ENCODE peak calls at places on chromosomes 16 and 17, in five cellular contexts. I is neuronal stem cell, T is H9, U is IMR-90, S is trophoblast cell. G is an unnamed sample.
A peak's percentile ranks its signal among the peaks of the same experiment; 100 is the strongest.

GRCh38 chr17:61816538-61816937 is 46.8 kb downstream of the BRIP1 start:
- DNase-seq in I (no peak), T (no peak), U (peak; percentile 62), S (peak; percentile 7), G (no peak)

GRCh38 chr17:78294776-78295175 is 63.3 kb downstream of the TMEM235 start:
- DNase-seq in I (no peak), T (no peak), U (peak; percentile 54), S (no peak), G (peak; percentile 38)

GRCh38 chr16:79618041-79618711 is 17.6 kb upstream of the MAF start:
- DNase-seq in I (no peak), T (no peak), U (no peak), S (no peak), G (no peak)

GRCh38 chr16:25690563-25691143 is 1.1 kb upstream of the HS3ST4 start:
- DNase-seq in I (no peak), T (no peak), U (no peak), S (no peak), G (no peak)

GRCh38 chr16:78499399-78499798 is 399.9 kb downstream of the WWOX start:
- DNase-seq in I (no peak), T (no peak), U (no peak), S (no peak), G (no peak)

GRCh38 chr17:35257080-35257701 is 14.3 kb downstream of the SLFN5 start:
- DNase-seq in I (no peak), T (no peak), U (peak; percentile 41), S (no peak), G (no peak)

GRCh38 chr17:73855933-73856332 is 211.7 kb upstream of the SDK2 start:
- DNase-seq in I (no peak), T (no peak), U (no peak), S (no peak), G (no peak)

GRCh38 chr17:67156269-67157199 is 88.5 kb downstream of the HELZ start:
- DNase-seq in I (no peak), T (no peak), U (peak; percentile 14), S (no peak), G (no peak)

GRCh38 chr17:81160306-81160705 is 5.0 kb upstream of the PVALEF start:
- DNase-seq in I (no peak), T (no peak), U (no peak), S (no peak), G (no peak)

GRCh38 chr17:82463881-82464566 is 5.5 kb downstream of the NARF start:
- DNase-seq in I (no peak), T (no peak), U (no peak), S (no peak), G (no peak)

GRCh38 chr17:73731733-73732132 is 87.5 kb upstream of the SDK2 start:
- DNase-seq in I (no peak), T (no peak), U (no peak), S (no peak), G (no peak)

GRCh38 chr16:14455577-14455976 is 174.5 kb downstream of the PARN start:
- DNase-seq in I (no peak), T (no peak), U (peak; percentile 73), S (peak; percentile 47), G (peak; percentile 33)

GRCh38 chr16:22007509-22008214 is at the start of gene MOSMO:
- DNase-seq in I (peak; percentile 51), T (peak; percentile 69), U (peak; percentile 63), S (peak; percentile 58), G (peak; percentile 78)

GRCh38 chr17:82358467-82359350 is at the start of gene TEX19:
- DNase-seq in I (no peak), T (peak; percentile 62), U (no peak), S (no peak), G (peak; percentile 40)

GRCh38 chr16:58471209-58471975 is 28.6 kb upstream of the NDRG4 start:
- DNase-seq in I (no peak), T (no peak), U (no peak), S (no peak), G (no peak)

GRCh38 chr17:13437966-13438779 is 163.6 kb downstream of the HS3ST3A1 start:
- DNase-seq in I (peak; percentile 75), T (no peak), U (no peak), S (no peak), G (peak; percentile 10)

GRCh38 chr17:83086197-83086880 is 6.9 kb downstream of the METRNL start:
- DNase-seq in I (no peak), T (no peak), U (peak; percentile 67), S (peak; percentile 54), G (no peak)

GRCh38 chr16:50712568-50712914 is 19.1 kb downstream of the NOD2 start:
- DNase-seq in I (no peak), T (no peak), U (peak; percentile 1), S (no peak), G (no peak)

GRCh38 chr17:68290268-68290954 is 516 bp downstream of the SLC16A6 start:
- DNase-seq in I (no peak), T (peak; percentile 65), U (no peak), S (peak; percentile 56), G (peak; percentile 36)

GRCh38 chr16:19659554-19659953 is 58.5 kb downstream of the KNOP1 start:
- DNase-seq in I (no peak), T (no peak), U (peak; percentile 8), S (no peak), G (no peak)

GRCh38 chr17:41812176-41813038 is at the start of gene FKBP10:
- DNase-seq in I (peak; percentile 96), T (peak; percentile 94), U (peak; percentile 92), S (peak; percentile 81), G (peak; percentile 95)

GRCh38 chr17:41813699-41814124 is 908 bp downstream of the FKBP10 start:
- DNase-seq in I (no peak), T (no peak), U (no peak), S (no peak), G (peak; percentile 27)

GRCh38 chr17:41814195-41814594 is 1.4 kb downstream of the FKBP10 start:
- DNase-seq in I (no peak), T (no peak), U (peak; percentile 36), S (no peak), G (peak; percentile 62)

GRCh38 chr17:41811549-41812175 is at the start of gene P3H4:
- DNase-seq in I (peak; percentile 80), T (peak; percentile 87), U (peak; percentile 80), S (peak; percentile 82), G (peak; percentile 84)

GRCh38 chr17:41813039-41813680 is 356 bp downstream of the FKBP10 start:
- DNase-seq in I (no peak), T (no peak), U (no peak), S (no peak), G (no peak)
- H3K14ac ChIP-seq in I (no peak overlapping the region), T (no peak overlapping the region), U (peak overlapping the region; percentile 100), S (peak overlapping the region; percentile 75), G (peak overlapping the region; percentile 94)

DNA sequence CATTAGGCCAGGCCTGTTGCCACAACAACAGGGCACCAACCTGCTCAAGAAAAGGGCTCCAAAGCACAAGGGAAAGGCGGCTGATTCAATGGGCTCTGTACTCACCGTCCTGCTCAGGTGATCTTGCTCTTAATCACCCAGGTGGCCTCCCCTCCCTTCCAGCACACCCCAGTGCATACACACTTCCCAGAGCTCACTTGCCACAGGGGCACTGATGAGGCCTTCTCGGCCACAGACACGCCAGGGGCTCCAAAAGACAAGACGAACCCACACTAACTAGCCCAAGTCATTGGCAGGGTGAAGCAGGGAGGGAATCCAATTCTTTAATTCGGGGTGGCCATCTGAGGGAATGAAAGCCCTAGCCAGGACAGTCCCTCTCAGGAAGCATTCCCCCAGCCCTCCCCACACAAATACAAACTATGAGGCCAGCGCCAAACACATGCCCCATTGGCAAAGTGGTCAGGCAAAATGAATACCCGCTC is 1.4 kb downstream of the MYO18A start:
- DNase-seq in I (no peak), T (peak; percentile 62), U (no peak), S (no peak), G (no peak)
- H3K14ac ChIP-seq in I (no peak overlapping the region), T (no peak overlapping the region), U (peak overlapping the region; percentile 61), S (peak overlapping the region; percentile 19), G (no peak overlapping the region)

GRCh38 chr17:28711723-28712036 is at the start of gene PROCA1:
- DNase-seq in I (no peak), T (no peak), U (no peak), S (no peak), G (no peak)
- H3K14ac ChIP-seq in I (peak within 1 kb of the TSS; percentile 76), T (peak within 1 kb of the TSS; percentile 94), U (peak within 1 kb of the TSS; percentile 95), S (peak within 1 kb of the TSS; percentile 94), G (no peak within 1 kb of the TSS)

GRCh38 chr17:2962729-2963128 is 100.7 kb downstream of the OR1D5 start:
- DNase-seq in I (no peak), T (peak; percentile 29), U (no peak), S (no peak), G (no peak)
- H3K14ac ChIP-seq in I (no peak overlapping the region), T (no peak overlapping the region), U (no peak overlapping the region), S (peak overlapping the region; percentile 41), G (no peak overlapping the region)

DNA sequence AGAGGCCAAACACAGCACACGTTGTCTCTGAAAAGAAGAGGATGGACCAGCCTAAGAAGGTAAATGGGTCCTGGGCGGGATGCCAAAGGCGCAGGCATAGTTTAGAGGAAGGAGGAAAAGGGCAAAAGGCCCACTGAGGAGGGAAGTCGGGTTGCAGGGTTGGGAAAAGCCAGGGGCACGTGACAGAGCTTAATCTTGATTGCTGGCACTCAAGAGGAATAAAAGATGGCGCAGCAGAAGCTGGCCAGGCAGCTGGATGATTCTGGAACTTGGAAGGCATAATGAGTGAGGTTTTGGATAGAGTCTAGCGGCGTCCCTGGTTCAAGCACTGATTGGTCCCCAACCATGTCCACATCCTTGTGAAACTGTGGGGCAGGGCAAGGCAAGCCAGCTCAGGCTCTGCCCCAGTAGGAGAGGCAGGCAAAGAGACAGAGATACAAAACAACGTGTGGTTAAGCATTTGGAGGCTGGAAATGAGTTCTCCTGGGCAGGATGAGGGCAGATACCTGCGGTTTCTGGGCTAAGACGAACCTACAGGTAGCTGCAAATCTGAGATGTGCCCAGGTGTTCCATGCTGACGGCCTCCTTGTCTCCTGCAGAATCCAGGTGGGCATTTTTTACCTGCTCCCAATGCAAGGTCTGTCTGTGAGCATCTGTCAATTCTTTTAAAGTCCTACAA is 52.7 kb upstream of the CIBAR2 start:
- DNase-seq in I (no peak), T (no peak), U (no peak), S (no peak), G (no peak)
- H3K14ac ChIP-seq in I (no peak overlapping the region), T (no peak overlapping the region), U (no peak overlapping the region), S (no peak overlapping the region), G (no peak overlapping the region)

DNA sequence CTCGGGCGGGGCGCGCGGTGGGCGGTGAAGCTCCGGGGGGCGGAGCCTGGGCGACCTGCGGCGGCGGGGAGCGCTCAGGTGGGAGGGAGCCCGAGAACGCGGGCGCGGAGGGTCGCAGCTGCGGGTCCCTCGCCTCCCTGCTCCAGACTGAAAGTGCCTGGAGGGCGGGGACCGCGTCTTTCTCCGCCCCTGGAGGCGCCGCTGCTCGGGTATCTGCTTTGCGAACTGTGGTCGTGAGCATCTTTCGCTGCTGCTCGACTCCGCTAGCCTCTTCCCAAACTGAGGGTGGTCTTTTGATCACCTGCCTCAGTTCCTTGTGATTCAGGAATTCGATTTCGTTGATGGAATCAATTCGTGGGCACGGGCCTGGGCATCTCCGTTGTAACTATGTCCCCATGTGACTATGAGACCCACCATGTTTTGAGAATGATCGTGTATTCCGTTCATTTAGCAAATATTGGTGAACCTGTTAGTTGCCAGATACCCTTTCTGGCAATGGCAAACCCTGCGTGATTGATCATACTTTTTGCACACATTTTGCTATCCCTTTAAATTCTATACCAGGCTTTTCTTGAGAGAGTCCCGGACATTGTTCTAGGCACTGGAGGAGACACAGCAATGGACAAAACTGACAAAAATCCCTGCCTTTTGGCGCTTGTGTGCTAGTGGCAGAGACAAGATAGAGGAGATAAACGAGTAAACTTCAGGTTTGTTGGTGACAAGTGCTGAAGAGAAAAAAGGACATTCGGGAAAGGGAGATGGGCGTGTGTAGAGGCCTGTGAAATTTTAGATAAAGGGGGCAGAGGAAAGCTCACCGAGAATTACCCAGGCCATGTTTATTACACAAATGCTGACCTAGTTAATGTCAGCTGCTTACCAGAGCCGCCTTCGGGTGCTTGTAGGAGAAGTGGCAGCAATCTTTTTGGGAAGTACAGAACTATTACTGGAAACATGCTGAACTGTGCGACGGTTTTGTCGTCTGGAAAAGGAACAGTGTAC is 913 bp downstream of the UTP18 start:
- DNase-seq in I (peak; percentile 74), T (peak; percentile 89), U (no peak), S (peak; percentile 72), G (peak; percentile 42)
- H3K14ac ChIP-seq in I (peak overlapping the region; percentile 94), T (no peak overlapping the region), U (peak overlapping the region; percentile 57), S (peak overlapping the region; percentile 72), G (no peak overlapping the region)

G was measured in mesenchymal stem cell.